ENCODE peak calls at places on chromosomes 3 and 15, in ten cellular contexts. B is transverse colon, K is HepG2, P is stomach, W is H1, G is sigmoid colon, Z is K562, A is GM12878, D is upper lobe of left lung, F is SK-N-SH. Q is an unnamed sample.

GRCh38 chr3:5278666-5279065 is 91.2 kb downstream of the EDEM1 start:
- DNase-seq in D (no peak), B (no peak), W (no peak), G (no peak), P (no peak), F (no peak), Z (no peak), K (no peak), A (no peak), Q (no peak)

GRCh38 chr15:64024172-64025050 is 21.9 kb downstream of the DAPK2 start:
- DNase-seq in Z (no peak), D (no peak), K (no peak), F (no peak), A (no peak), G (no peak), W (no peak), P (no peak), B (peak), Q (no peak)

GRCh38 chr3:331881-332280 is 135.3 kb downstream of the CHL1 start:
- DNase-seq in D (no peak), Z (no peak), G (no peak), B (no peak), P (no peak), K (no peak), A (no peak), F (no peak), W (no peak), Q (no peak)

GRCh38 chr3:16311960-16312451 is 47.0 kb downstream of the OXNAD1 start:
- DNase-seq in P (no peak), B (peak), W (no peak), A (no peak), G (no peak), K (no peak), Z (no peak), D (no peak), F (no peak), Q (no peak)

GRCh38 chr15:62482715-62483429 is 317.8 kb upstream of the C2CD4B start:
- DNase-seq in F (peak), W (peak), Z (peak), A (peak), B (no peak), P (no peak), G (no peak), D (no peak), K (peak), Q (no peak)

GRCh38 chr15:78943692-78944091 is 1.2 kb downstream of the CTSH start:
- DNase-seq in W (no peak), G (no peak), B (no peak), K (no peak), P (no peak), Z (no peak), F (no peak), D (no peak), A (no peak), Q (no peak)

GRCh38 chr3:188108703-188109412 is 45.1 kb upstream of the LPP start:
- DNase-seq in B (no peak), F (no peak), Z (no peak), P (no peak), K (no peak), D (no peak), A (no peak), G (no peak), W (no peak), Q (no peak)

GRCh38 chr3:119891944-119892721 is 110.2 kb downstream of the NR1I2 start:
- DNase-seq in Z (peak), W (peak), F (peak), B (peak), K (peak), G (no peak), P (peak), D (no peak), A (peak), Q (no peak)

GRCh38 chr15:31128919-31129768 is 27.6 kb upstream of the TRPM1 start:
- DNase-seq in W (peak), P (peak), Z (peak), G (peak), K (peak), F (peak), A (no peak), B (peak), D (peak), Q (peak)

GRCh38 chr15:23539892-23540291 is 25.6 kb upstream of the MKRN3 start:
- DNase-seq in K (no peak), W (no peak), F (no peak), Z (no peak), P (no peak), G (no peak), B (no peak), D (no peak), A (no peak), Q (no peak)

GRCh38 chr15:90465140-90465929 is 64.4 kb upstream of the CRTC3 start:
- DNase-seq in Z (no peak), G (no peak), W (no peak), P (no peak), A (no peak), F (no peak), B (no peak), D (no peak), K (no peak), Q (no peak)

GRCh38 chr3:127421943-127422662 is 134.3 kb upstream of the PRR20G start:
- DNase-seq in Z (no peak), D (no peak), G (no peak), W (no peak), B (no peak), A (no peak), K (no peak), P (no peak), F (no peak), Q (no peak)

GRCh38 chr3:79846148-79846933 is 78.5 kb upstream of the ROBO1 start:
- DNase-seq in D (no peak), P (no peak), Z (peak), B (no peak), G (no peak), F (no peak), A (no peak), K (peak), W (no peak), Q (no peak)

GRCh38 chr3:181712505-181713299 is 977 bp downstream of the SOX2 start:
- DNase-seq in G (no peak), A (no peak), P (peak), D (peak), Z (no peak), W (no peak), K (no peak), F (peak), B (no peak), Q (no peak)

GRCh38 chr3:9902372-9903237 is at the start of gene IL17RE:
- DNase-seq in B (peak), Z (peak), K (peak), P (peak), F (no peak), W (no peak), D (peak), G (no peak), A (no peak), Q (no peak)

GRCh38 chr15:79562538-79563298 is 130.6 kb downstream of the MINAR1 start:
- DNase-seq in P (no peak), Z (no peak), B (no peak), W (no peak), F (no peak), G (no peak), D (no peak), A (no peak), K (no peak), Q (no peak)

GRCh38 chr15:61227269-61228024 is 1.7 kb downstream of the RORA start:
- DNase-seq in Z (no peak), B (no peak), F (peak), G (peak), D (peak), W (no peak), A (no peak), P (no peak), K (no peak), Q (no peak)

GRCh38 chr3:56125358-56126005 is 342.8 kb downstream of the ERC2 start:
- DNase-seq in B (no peak), P (no peak), F (peak), A (no peak), W (no peak), Z (peak), G (peak), D (no peak), K (no peak), Q (no peak)

GRCh38 chr3:188067932-188068331 is 86.0 kb upstream of the LPP start:
- DNase-seq in B (no peak), P (no peak), G (no peak), A (no peak), F (no peak), Z (no peak), W (no peak), K (no peak), D (no peak), Q (no peak)

GRCh38 chr3:171994646-171995441 is 44.5 kb upstream of the FNDC3B start:
- DNase-seq in D (no peak), A (no peak), B (no peak), W (no peak), F (no peak), K (peak), P (no peak), G (no peak), Z (no peak), Q (no peak)

DNA sequence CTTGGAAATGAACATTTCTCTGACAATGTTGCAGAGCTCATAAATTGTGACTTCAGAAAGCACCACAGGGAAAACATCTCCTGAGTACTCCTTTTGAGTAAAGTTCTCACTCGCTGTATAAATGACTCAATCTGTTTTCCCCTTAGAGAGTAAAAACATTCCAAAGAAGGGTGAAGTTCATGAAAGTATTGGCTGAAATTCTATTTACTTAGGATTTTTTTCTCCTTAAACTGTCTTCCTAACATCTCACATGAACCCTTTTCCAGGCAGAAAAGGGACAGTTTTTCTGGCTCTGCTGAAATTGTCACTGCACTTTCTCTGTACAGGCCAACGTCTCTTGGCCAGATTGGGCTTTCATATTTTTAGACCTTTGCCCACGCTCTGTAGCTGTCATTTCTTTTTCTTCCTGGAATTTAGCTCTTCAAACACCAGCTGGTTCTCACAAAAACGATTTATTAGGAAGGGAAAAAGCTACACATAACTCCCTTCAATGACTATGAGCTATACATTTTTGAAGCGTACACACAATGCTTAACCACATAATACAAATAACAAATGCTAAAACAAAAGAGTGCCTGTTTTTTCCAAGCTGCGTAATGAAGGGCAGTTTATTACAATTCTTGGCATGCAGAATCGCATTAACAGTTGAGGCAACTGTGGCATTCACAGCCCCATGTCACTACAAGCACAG is 216.1 kb downstream of the ATP8B4 start:
- DNase-seq in Z (no peak), P (no peak), G (no peak), B (no peak), A (no peak), K (no peak), F (no peak), W (no peak), D (no peak), Q (no peak)
- TF ChIP-seq POLR2AphosphoS5 in Z (no peak), P (no peak), G (peak), B (peak), A (no peak), K (no peak), F (no peak), W (no peak), D (no peak), Q (no peak)

GRCh38 chr3:150449169-150449721 is 41.1 kb downstream of the TSC22D2 start:
- DNase-seq in A (no peak), G (no peak), W (no peak), B (no peak), P (no peak), D (no peak), F (no peak), Z (peak), K (no peak), Q (no peak)

GRCh38 chr3:150454085-150454484 is 46.0 kb downstream of the TSC22D2 start:
- DNase-seq in G (no peak), A (no peak), D (no peak), K (no peak), B (no peak), F (no peak), W (no peak), Z (no peak), P (no peak), Q (no peak)

GRCh38 chr3:150450906-150451305 is 42.8 kb downstream of the TSC22D2 start:
- DNase-seq in A (no peak), G (no peak), W (no peak), Z (no peak), P (no peak), D (no peak), F (no peak), B (no peak), K (no peak), Q (no peak)

GRCh38 chr3:150453353-150453752 is 45.3 kb downstream of the TSC22D2 start:
- DNase-seq in A (no peak), Z (no peak), P (no peak), D (no peak), B (no peak), F (no peak), G (no peak), K (no peak), W (no peak), Q (no peak)

GRCh38 chr3:150451329-150452084 is 43.4 kb downstream of the TSC22D2 start:
- DNase-seq in B (no peak), W (no peak), P (no peak), Z (peak), A (no peak), D (no peak), G (no peak), F (no peak), K (no peak), Q (no peak)
- H3K27ac ChIP-seq in B (no peak), W (no peak), P (no peak), Z (peak), A (no peak), D (no peak), G (peak), F (no peak), K (no peak), Q (no peak)

GRCh38 chr3:154708554-154708953 is 278.6 kb upstream of the GPR149 start:
- DNase-seq in W (no peak), F (no peak), A (no peak), G (no peak), Z (no peak), B (no peak), K (no peak), P (no peak), D (no peak), Q (no peak)
- TF ChIP-seq EP300 in W (no peak), F (no peak), A (no peak), G (no peak), Z (no peak), B (no peak), K (no peak), P (no peak), D (no peak), Q (no peak)

GRCh38 chr15:69758291-69758771 is 305.7 kb downstream of the RPLP1 start:
- DNase-seq in B (no peak), Z (no peak), W (no peak), F (no peak), K (no peak), A (no peak), D (no peak), P (no peak), G (no peak), Q (no peak)

GRCh38 chr15:69762373-69763148 is 309.9 kb downstream of the RPLP1 start:
- DNase-seq in W (no peak), A (no peak), D (no peak), B (no peak), P (no peak), F (peak), K (peak), G (no peak), Z (peak), Q (no peak)

GRCh38 chr15:69758810-69759410 is 306.3 kb downstream of the RPLP1 start:
- DNase-seq in G (no peak), B (peak), D (no peak), P (peak), K (no peak), A (peak), Z (no peak), F (no peak), W (no peak), Q (no peak)

GRCh38 chr15:69760890-69761568 is 308.4 kb downstream of the RPLP1 start:
- DNase-seq in P (peak), F (peak), K (peak), W (no peak), Z (no peak), A (peak), B (peak), G (peak), D (no peak), Q (peak)

DNA sequence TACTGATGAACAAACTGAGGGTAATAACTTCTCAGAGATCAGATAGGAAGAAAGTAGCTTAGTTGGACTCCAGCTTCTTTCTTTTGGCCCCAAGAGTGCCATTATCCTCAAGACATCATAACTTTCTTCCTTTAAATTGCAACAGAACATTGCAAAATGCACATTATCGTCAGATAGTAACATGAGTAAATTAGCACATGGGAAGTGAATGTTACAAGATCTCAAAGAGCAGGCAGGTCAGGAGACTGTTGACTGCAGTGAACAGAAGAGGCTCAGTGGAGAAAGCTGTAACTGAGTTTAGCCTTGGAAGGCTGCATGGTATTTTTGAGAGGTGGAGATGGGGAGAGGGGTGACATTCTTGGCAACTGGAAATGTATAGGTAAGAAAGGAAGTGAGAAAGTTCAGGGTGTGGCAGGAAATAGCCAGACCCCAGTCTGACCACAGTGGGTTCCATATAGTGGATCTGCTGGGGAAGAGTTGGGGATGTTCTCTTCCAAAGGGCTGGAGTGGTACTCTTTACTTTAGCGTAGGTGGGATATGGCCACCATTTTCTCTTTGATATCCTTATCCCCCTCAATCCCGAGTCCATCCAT is 307.7 kb downstream of the RPLP1 start:
- DNase-seq in P (no peak), G (no peak), D (no peak), F (no peak), K (no peak), W (no peak), B (no peak), Z (no peak), A (no peak), Q (no peak)
- TF ChIP-seq POLR2AphosphoS5 in P (no peak), G (no peak), D (no peak), F (no peak), K (no peak), W (no peak), B (no peak), Z (no peak), A (no peak), Q (no peak)

GRCh38 chr15:40702077-40702476 is 7.1 kb downstream of the RAD51 start:
- DNase-seq in W (no peak), D (no peak), B (no peak), K (peak), G (no peak), P (no peak), A (no peak), Z (peak), F (peak), Q (no peak)
- H3K27ac ChIP-seq in W (no peak), D (no peak), B (peak), K (no peak), G (no peak), P (no peak), A (no peak), Z (no peak), F (no peak), Q (no peak)

GRCh38 chr3:31911124-31911523 is 69.9 kb downstream of the OSBPL10 start:
- DNase-seq in D (no peak), B (no peak), G (no peak), K (no peak), W (no peak), F (no peak), Z (no peak), P (no peak), A (no peak), Q (no peak)

GRCh38 chr3:31909455-31909854 is 71.6 kb downstream of the OSBPL10 start:
- DNase-seq in F (no peak), W (no peak), G (no peak), B (no peak), A (no peak), D (no peak), P (no peak), K (no peak), Z (no peak), Q (no peak)

GRCh38 chr3:31908391-31909097 is 72.5 kb downstream of the OSBPL10 start:
- DNase-seq in G (no peak), A (no peak), W (no peak), K (peak), D (no peak), F (no peak), P (no peak), B (no peak), Z (no peak), Q (no peak)

GRCh38 chr3:31903686-31904431 is 77.2 kb downstream of the OSBPL10 start:
- DNase-seq in F (no peak), P (no peak), K (no peak), W (no peak), A (no peak), Z (no peak), G (no peak), B (no peak), D (no peak), Q (no peak)

GRCh38 chr3:31906182-31906581 is 74.9 kb downstream of the OSBPL10 start:
- DNase-seq in Z (no peak), D (no peak), F (no peak), G (no peak), A (no peak), W (no peak), K (no peak), P (no peak), B (no peak), Q (no peak)
- TF ChIP-seq EP300 in Z (no peak), D (no peak), F (no peak), G (no peak), A (no peak), W (no peak), K (no peak), P (no peak), B (no peak), Q (no peak)

Q was measured in suprapubic skin.